ENCODE peak calls at places on chromosome 2, in eight cellular contexts. One of them, this sample, is unnamed.

GRCh38 chr2:227813562-227814353 is at the start of gene CCL20:
- DNase-seq in psoas muscle: no peak
- DNase-seq in tibial artery: no peak
- DNase-seq in AG09319: no peak
- DNase-seq in body of pancreas: no peak
- DNase-seq in HL-60: no peak
- DNase-seq in BJ: no peak
- DNase-seq in colonic mucosa: peak
- DNase-seq in this sample: no peak

GRCh38 chr2:182883451-182883850 is 17.0 kb upstream of the FRZB start:
- DNase-seq in psoas muscle: no peak
- DNase-seq in AG09319: no peak
- DNase-seq in HL-60: no peak
- DNase-seq in BJ: no peak
- DNase-seq in tibial artery: no peak
- DNase-seq in body of pancreas: no peak
- DNase-seq in colonic mucosa: no peak
- DNase-seq in this sample: no peak

GRCh38 chr2:238092486-238093035 is 7.6 kb upstream of the ESPNL start:
- DNase-seq in HL-60: no peak
- DNase-seq in BJ: no peak
- DNase-seq in tibial artery: peak
- DNase-seq in body of pancreas: no peak
- DNase-seq in colonic mucosa: no peak
- DNase-seq in psoas muscle: no peak
- DNase-seq in AG09319: no peak
- DNase-seq in this sample: no peak

GRCh38 chr2:13481201-13481600 is 764.5 kb downstream of the TRIB2 start:
- DNase-seq in psoas muscle: no peak
- DNase-seq in AG09319: no peak
- DNase-seq in HL-60: no peak
- DNase-seq in tibial artery: no peak
- DNase-seq in colonic mucosa: no peak
- DNase-seq in BJ: no peak
- DNase-seq in body of pancreas: no peak
- DNase-seq in this sample: no peak

GRCh38 chr2:24671230-24671629 is 122.0 kb downstream of the PTRHD1 start:
- DNase-seq in HL-60: no peak
- DNase-seq in BJ: no peak
- DNase-seq in body of pancreas: no peak
- DNase-seq in tibial artery: no peak
- DNase-seq in AG09319: no peak
- DNase-seq in psoas muscle: no peak
- DNase-seq in colonic mucosa: no peak
- DNase-seq in this sample: no peak

GRCh38 chr2:231397011-231397927 is 1.8 kb downstream of the B3GNT7 start:
- DNase-seq in BJ: no peak
- DNase-seq in HL-60: no peak
- DNase-seq in psoas muscle: no peak
- DNase-seq in body of pancreas: no peak
- DNase-seq in AG09319: no peak
- DNase-seq in tibial artery: no peak
- DNase-seq in colonic mucosa: peak
- DNase-seq in this sample: no peak

GRCh38 chr2:127176371-127177311 is 43.5 kb downstream of the CYP27C1 start:
- DNase-seq in tibial artery: peak
- DNase-seq in body of pancreas: peak
- DNase-seq in HL-60: no peak
- DNase-seq in psoas muscle: peak
- DNase-seq in colonic mucosa: peak
- DNase-seq in BJ: peak
- DNase-seq in AG09319: no peak
- DNase-seq in this sample: peak

GRCh38 chr2:149383340-149383739 is 53.0 kb downstream of the LYPD6 start:
- DNase-seq in tibial artery: no peak
- DNase-seq in HL-60: no peak
- DNase-seq in BJ: peak
- DNase-seq in AG09319: peak
- DNase-seq in colonic mucosa: no peak
- DNase-seq in psoas muscle: no peak
- DNase-seq in body of pancreas: no peak
- DNase-seq in this sample: no peak

GRCh38 chr2:228417966-228418365 is 236.5 kb upstream of the SPHKAP start:
- DNase-seq in body of pancreas: no peak
- DNase-seq in colonic mucosa: no peak
- DNase-seq in psoas muscle: no peak
- DNase-seq in AG09319: no peak
- DNase-seq in HL-60: no peak
- DNase-seq in tibial artery: no peak
- DNase-seq in BJ: no peak
- DNase-seq in this sample: no peak

GRCh38 chr2:144320491-144320890 is 199.4 kb downstream of the ZEB2 start:
- DNase-seq in body of pancreas: no peak
- DNase-seq in AG09319: no peak
- DNase-seq in colonic mucosa: no peak
- DNase-seq in HL-60: peak
- DNase-seq in tibial artery: no peak
- DNase-seq in psoas muscle: no peak
- DNase-seq in BJ: no peak
- DNase-seq in this sample: no peak

GRCh38 chr2:164839914-164840457 is 1.6 kb downstream of the COBLL1 start:
- DNase-seq in psoas muscle: no peak
- DNase-seq in colonic mucosa: no peak
- DNase-seq in HL-60: no peak
- DNase-seq in body of pancreas: peak
- DNase-seq in BJ: no peak
- DNase-seq in AG09319: no peak
- DNase-seq in tibial artery: no peak
- DNase-seq in this sample: no peak

DNA sequence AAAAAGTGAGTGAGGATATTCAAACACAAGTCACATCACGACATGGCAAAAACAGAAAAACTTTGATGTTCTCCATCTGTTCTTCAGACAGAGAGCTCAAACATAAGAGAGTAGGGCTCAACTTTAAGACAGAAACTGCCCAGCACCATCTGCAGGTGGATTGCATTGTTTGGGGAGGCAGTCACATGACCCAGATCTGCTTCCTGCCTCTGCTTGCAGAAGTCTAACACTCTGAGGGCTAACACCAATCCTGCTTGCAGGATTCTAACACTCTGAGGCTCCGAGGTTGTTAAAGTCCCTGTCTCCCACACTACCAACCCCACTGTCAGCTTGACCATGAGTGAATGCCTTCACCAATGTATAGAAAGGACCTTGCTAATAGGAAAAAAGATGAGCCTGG is 176.8 kb upstream of the CREB1 start:
- DNase-seq in tibial artery: no peak
- DNase-seq in BJ: no peak
- DNase-seq in colonic mucosa: no peak
- DNase-seq in psoas muscle: no peak
- DNase-seq in body of pancreas: no peak
- DNase-seq in AG09319: no peak
- DNase-seq in HL-60: peak
- DNase-seq in this sample: no peak
- TF ChIP-seq CTCF in tibial artery: no peak
- TF ChIP-seq CTCF in BJ: no peak
- TF ChIP-seq CTCF in colonic mucosa: no peak
- TF ChIP-seq CTCF in psoas muscle: no peak
- TF ChIP-seq CTCF in body of pancreas: no peak
- TF ChIP-seq CTCF in AG09319: no peak
- TF ChIP-seq CTCF in HL-60: no peak
- TF ChIP-seq CTCF in this sample: peak

DNA sequence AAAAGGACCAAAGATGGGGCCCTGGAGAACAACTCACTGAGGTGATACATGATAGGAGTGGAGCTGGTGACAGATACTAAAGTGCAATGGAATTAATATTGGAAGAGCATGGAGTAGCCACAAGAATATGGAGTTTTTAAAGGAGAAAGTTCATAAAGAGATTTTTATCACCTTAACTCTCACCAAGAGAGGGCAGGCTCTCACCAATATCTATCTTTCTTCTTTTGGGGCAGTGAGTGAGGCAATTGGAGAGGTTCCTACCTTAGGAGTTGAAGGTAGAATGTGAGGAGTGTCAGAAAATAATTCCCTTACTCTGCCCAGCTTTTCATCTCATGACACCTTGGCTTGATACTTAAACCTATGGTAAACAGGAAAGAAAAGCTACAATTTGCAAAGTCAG is 233.7 kb upstream of the CWC22 start:
- DNase-seq in AG09319: no peak
- DNase-seq in tibial artery: no peak
- DNase-seq in HL-60: no peak
- DNase-seq in colonic mucosa: no peak
- DNase-seq in body of pancreas: no peak
- DNase-seq in BJ: no peak
- DNase-seq in psoas muscle: no peak
- DNase-seq in this sample: no peak
- TF ChIP-seq CTCF in AG09319: peak
- TF ChIP-seq CTCF in tibial artery: no peak
- TF ChIP-seq CTCF in HL-60: no peak
- TF ChIP-seq CTCF in colonic mucosa: no peak
- TF ChIP-seq CTCF in body of pancreas: no peak
- TF ChIP-seq CTCF in BJ: peak
- TF ChIP-seq CTCF in psoas muscle: no peak
- TF ChIP-seq CTCF in this sample: no peak

GRCh38 chr2:9113916-9114315 is 92.7 kb upstream of the ASAP2 start:
- DNase-seq in tibial artery: no peak
- DNase-seq in AG09319: no peak
- DNase-seq in body of pancreas: no peak
- DNase-seq in colonic mucosa: no peak
- DNase-seq in HL-60: no peak
- DNase-seq in BJ: no peak
- DNase-seq in psoas muscle: no peak
- DNase-seq in this sample: no peak

GRCh38 chr2:9115219-9115618 is 91.4 kb upstream of the ASAP2 start:
- DNase-seq in tibial artery: no peak
- DNase-seq in HL-60: no peak
- DNase-seq in BJ: no peak
- DNase-seq in colonic mucosa: no peak
- DNase-seq in AG09319: no peak
- DNase-seq in body of pancreas: no peak
- DNase-seq in psoas muscle: no peak
- DNase-seq in this sample: no peak

GRCh38 chr2:9113262-9113661 is 93.3 kb upstream of the ASAP2 start:
- DNase-seq in psoas muscle: no peak
- DNase-seq in HL-60: no peak
- DNase-seq in colonic mucosa: no peak
- DNase-seq in body of pancreas: no peak
- DNase-seq in tibial artery: no peak
- DNase-seq in BJ: no peak
- DNase-seq in AG09319: no peak
- DNase-seq in this sample: no peak

GRCh38 chr2:9112079-9112721 is 94.4 kb upstream of the ASAP2 start:
- DNase-seq in psoas muscle: peak
- DNase-seq in colonic mucosa: no peak
- DNase-seq in AG09319: peak
- DNase-seq in BJ: peak
- DNase-seq in HL-60: no peak
- DNase-seq in body of pancreas: no peak
- DNase-seq in tibial artery: peak
- DNase-seq in this sample: no peak

GRCh38 chr2:9114457-9114856 is 92.2 kb upstream of the ASAP2 start:
- DNase-seq in AG09319: no peak
- DNase-seq in BJ: no peak
- DNase-seq in body of pancreas: no peak
- DNase-seq in colonic mucosa: no peak
- DNase-seq in HL-60: no peak
- DNase-seq in tibial artery: no peak
- DNase-seq in psoas muscle: no peak
- DNase-seq in this sample: no peak
- TF ChIP-seq CTCF in AG09319: no peak
- TF ChIP-seq CTCF in BJ: no peak
- TF ChIP-seq CTCF in body of pancreas: no peak
- TF ChIP-seq CTCF in colonic mucosa: no peak
- TF ChIP-seq CTCF in HL-60: no peak
- TF ChIP-seq CTCF in tibial artery: no peak
- TF ChIP-seq CTCF in psoas muscle: no peak
- TF ChIP-seq CTCF in this sample: no peak

DNA sequence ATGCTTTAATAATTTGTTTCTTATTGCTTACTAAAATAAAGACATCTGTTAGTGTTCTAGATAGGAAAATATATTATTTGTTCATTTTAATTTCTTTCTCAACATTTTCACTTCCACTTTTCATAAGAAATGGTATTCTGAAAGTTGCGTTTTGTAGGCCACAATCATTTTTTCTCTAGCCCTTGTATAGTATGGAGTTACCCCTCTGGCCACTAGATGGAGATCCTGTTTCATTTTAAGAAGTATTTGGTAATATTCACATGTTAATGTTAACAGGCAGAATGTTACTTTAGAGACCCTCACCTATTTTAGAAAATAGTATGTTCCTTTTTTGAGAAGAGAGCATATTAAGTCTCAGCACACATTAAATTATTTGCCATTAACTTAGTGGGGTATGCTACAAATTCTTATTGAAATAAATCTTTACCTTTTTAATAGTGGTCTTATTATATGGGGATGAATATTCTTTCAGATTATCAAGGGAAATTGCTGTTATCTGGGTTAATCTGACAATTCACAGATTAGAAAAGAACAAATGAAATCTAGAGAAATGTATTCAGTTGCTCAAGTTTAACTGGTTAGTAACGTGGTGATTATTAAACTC is 73.9 kb upstream of the TTC27 start:
- DNase-seq in tibial artery: no peak
- DNase-seq in HL-60: peak
- DNase-seq in body of pancreas: no peak
- DNase-seq in AG09319: peak
- DNase-seq in colonic mucosa: no peak
- DNase-seq in psoas muscle: no peak
- DNase-seq in BJ: no peak
- DNase-seq in this sample: no peak
- TF ChIP-seq CTCF in tibial artery: peak
- TF ChIP-seq CTCF in HL-60: peak
- TF ChIP-seq CTCF in body of pancreas: peak
- TF ChIP-seq CTCF in AG09319: peak
- TF ChIP-seq CTCF in colonic mucosa: peak
- TF ChIP-seq CTCF in psoas muscle: peak
- TF ChIP-seq CTCF in BJ: peak
- TF ChIP-seq CTCF in this sample: peak

This sample was measured in CD14-positive monocyte.